ENCODE peak calls at places on chromosomes 6 and 20, in eight cellular contexts. One of them, this sample, is unnamed.

GRCh38 chr20:63496404-63497120 is 2.3 kb downstream of the EEF1A2 start:
- DNase-seq in thyroid gland: no peak
- DNase-seq in K562: no peak
- DNase-seq in testis: no peak
- DNase-seq in OCI-LY7: no peak
- DNase-seq in IMR-90: no peak
- DNase-seq in heart left ventricle: peak; percentile 52
- DNase-seq in adrenal gland: no peak
- DNase-seq in this sample: no peak

GRCh38 chr6:159023893-159024292 is 20.9 kb downstream of the TAGAP start:
- DNase-seq in adrenal gland: no peak
- DNase-seq in K562: no peak
- DNase-seq in OCI-LY7: no peak
- DNase-seq in IMR-90: no peak
- DNase-seq in thyroid gland: no peak
- DNase-seq in heart left ventricle: no peak
- DNase-seq in testis: no peak
- DNase-seq in this sample: no peak

GRCh38 chr6:32940656-32941411 is at the start of gene HLA-DMB:
- DNase-seq in adrenal gland: peak; percentile 74
- DNase-seq in thyroid gland: peak; percentile 65
- DNase-seq in OCI-LY7: peak; percentile 91
- DNase-seq in K562: peak; percentile 58
- DNase-seq in heart left ventricle: no peak
- DNase-seq in testis: peak; percentile 65
- DNase-seq in IMR-90: peak; percentile 73
- DNase-seq in this sample: peak; percentile 87

GRCh38 chr6:116969211-116969863 is 92.3 kb downstream of the RFX6 start:
- DNase-seq in adrenal gland: peak; percentile 20
- DNase-seq in heart left ventricle: no peak
- DNase-seq in OCI-LY7: peak; percentile 57
- DNase-seq in IMR-90: peak; percentile 50
- DNase-seq in K562: peak; percentile 59
- DNase-seq in testis: peak; percentile 21
- DNase-seq in thyroid gland: no peak
- DNase-seq in this sample: peak; percentile 64

GRCh38 chr20:61646453-61646852 is 394.4 kb downstream of the CDH4 start:
- DNase-seq in OCI-LY7: no peak
- DNase-seq in testis: no peak
- DNase-seq in heart left ventricle: peak; percentile 44
- DNase-seq in K562: no peak
- DNase-seq in adrenal gland: no peak
- DNase-seq in IMR-90: no peak
- DNase-seq in thyroid gland: no peak
- DNase-seq in this sample: no peak

GRCh38 chr6:74939309-74939708 is 266.5 kb downstream of the COL12A1 start:
- DNase-seq in IMR-90: no peak
- DNase-seq in testis: no peak
- DNase-seq in OCI-LY7: no peak
- DNase-seq in adrenal gland: no peak
- DNase-seq in thyroid gland: no peak
- DNase-seq in heart left ventricle: no peak
- DNase-seq in K562: no peak
- DNase-seq in this sample: peak; percentile 13

GRCh38 chr6:90000864-90001731 is 106.8 kb downstream of the GJA10 start:
- DNase-seq in K562: peak; percentile 13
- DNase-seq in adrenal gland: no peak
- DNase-seq in OCI-LY7: no peak
- DNase-seq in testis: no peak
- DNase-seq in IMR-90: peak; percentile 31
- DNase-seq in thyroid gland: no peak
- DNase-seq in heart left ventricle: no peak
- DNase-seq in this sample: no peak

GRCh38 chr6:56430629-56431600 is 183.5 kb upstream of the COL21A1 start:
- DNase-seq in adrenal gland: no peak
- DNase-seq in OCI-LY7: no peak
- DNase-seq in K562: no peak
- DNase-seq in thyroid gland: no peak
- DNase-seq in heart left ventricle: no peak
- DNase-seq in IMR-90: no peak
- DNase-seq in testis: peak; percentile 16
- DNase-seq in this sample: no peak

GRCh38 chr6:4308354-4308753 is 173.0 kb upstream of the ECI2 start:
- DNase-seq in OCI-LY7: no peak
- DNase-seq in heart left ventricle: no peak
- DNase-seq in K562: no peak
- DNase-seq in testis: no peak
- DNase-seq in adrenal gland: no peak
- DNase-seq in IMR-90: peak; percentile 36
- DNase-seq in thyroid gland: no peak
- DNase-seq in this sample: no peak

GRCh38 chr6:157804448-157805327 is 18.4 kb upstream of the SNX9 start:
- DNase-seq in IMR-90: peak; percentile 41
- DNase-seq in adrenal gland: no peak
- DNase-seq in heart left ventricle: no peak
- DNase-seq in K562: peak; percentile 66
- DNase-seq in testis: no peak
- DNase-seq in thyroid gland: no peak
- DNase-seq in OCI-LY7: no peak
- DNase-seq in this sample: no peak

GRCh38 chr6:17865798-17866725 is 121.4 kb downstream of the KIF13A start:
- DNase-seq in K562: no peak
- DNase-seq in thyroid gland: peak; percentile 66
- DNase-seq in OCI-LY7: no peak
- DNase-seq in heart left ventricle: peak; percentile 66
- DNase-seq in IMR-90: peak; percentile 95
- DNase-seq in testis: no peak
- DNase-seq in adrenal gland: peak; percentile 96
- DNase-seq in this sample: no peak

GRCh38 chr6:16206595-16207037 is 31.8 kb upstream of the GMPR start:
- DNase-seq in heart left ventricle: no peak
- DNase-seq in K562: peak; percentile 84
- DNase-seq in adrenal gland: peak; percentile 70
- DNase-seq in OCI-LY7: peak; percentile 75
- DNase-seq in thyroid gland: peak; percentile 66
- DNase-seq in IMR-90: peak; percentile 87
- DNase-seq in testis: peak; percentile 83
- DNase-seq in this sample: peak; percentile 67

GRCh38 chr20:36676701-36677421 is 30.9 kb upstream of the SLA2 start:
- DNase-seq in thyroid gland: no peak
- DNase-seq in testis: peak; percentile 67
- DNase-seq in OCI-LY7: no peak
- DNase-seq in K562: no peak
- DNase-seq in heart left ventricle: no peak
- DNase-seq in adrenal gland: no peak
- DNase-seq in IMR-90: no peak
- DNase-seq in this sample: peak; percentile 94

GRCh38 chr20:64006902-64007301 is 26.0 kb downstream of the PRPF6 start:
- DNase-seq in heart left ventricle: peak; percentile 29
- DNase-seq in adrenal gland: no peak
- DNase-seq in testis: no peak
- DNase-seq in IMR-90: no peak
- DNase-seq in thyroid gland: no peak
- DNase-seq in K562: no peak
- DNase-seq in OCI-LY7: no peak
- DNase-seq in this sample: no peak

GRCh38 chr20:7146552-7147219 is 379.2 kb downstream of the BMP2 start:
- DNase-seq in IMR-90: no peak
- DNase-seq in heart left ventricle: no peak
- DNase-seq in OCI-LY7: no peak
- DNase-seq in adrenal gland: no peak
- DNase-seq in thyroid gland: no peak
- DNase-seq in K562: no peak
- DNase-seq in testis: no peak
- DNase-seq in this sample: no peak

GRCh38 chr20:36234771-36235320 is 1.4 kb upstream of the AAR2 start:
- DNase-seq in thyroid gland: no peak
- DNase-seq in adrenal gland: peak; percentile 12
- DNase-seq in testis: no peak
- DNase-seq in K562: peak; percentile 24
- DNase-seq in heart left ventricle: no peak
- DNase-seq in OCI-LY7: no peak
- DNase-seq in IMR-90: no peak
- DNase-seq in this sample: no peak

GRCh38 chr6:108575905-108576494 is 15.3 kb downstream of the FOXO3 start:
- DNase-seq in thyroid gland: no peak
- DNase-seq in testis: no peak
- DNase-seq in K562: peak; percentile 72
- DNase-seq in OCI-LY7: no peak
- DNase-seq in adrenal gland: no peak
- DNase-seq in IMR-90: no peak
- DNase-seq in heart left ventricle: no peak
- DNase-seq in this sample: no peak

GRCh38 chr6:153790048-153790447 is 249.0 kb upstream of the OPRM1 start:
- DNase-seq in heart left ventricle: no peak
- DNase-seq in adrenal gland: peak; percentile 16
- DNase-seq in K562: no peak
- DNase-seq in OCI-LY7: no peak
- DNase-seq in testis: no peak
- DNase-seq in thyroid gland: no peak
- DNase-seq in IMR-90: peak; percentile 13
- DNase-seq in this sample: no peak

GRCh38 chr6:111642463-111643158 is 36.9 kb upstream of the TRAF3IP2 start:
- DNase-seq in testis: peak; percentile 70
- DNase-seq in adrenal gland: peak; percentile 75
- DNase-seq in heart left ventricle: no peak
- DNase-seq in OCI-LY7: peak; percentile 51
- DNase-seq in thyroid gland: peak; percentile 56
- DNase-seq in K562: peak; percentile 58
- DNase-seq in IMR-90: peak; percentile 66
- DNase-seq in this sample: no peak

DNA sequence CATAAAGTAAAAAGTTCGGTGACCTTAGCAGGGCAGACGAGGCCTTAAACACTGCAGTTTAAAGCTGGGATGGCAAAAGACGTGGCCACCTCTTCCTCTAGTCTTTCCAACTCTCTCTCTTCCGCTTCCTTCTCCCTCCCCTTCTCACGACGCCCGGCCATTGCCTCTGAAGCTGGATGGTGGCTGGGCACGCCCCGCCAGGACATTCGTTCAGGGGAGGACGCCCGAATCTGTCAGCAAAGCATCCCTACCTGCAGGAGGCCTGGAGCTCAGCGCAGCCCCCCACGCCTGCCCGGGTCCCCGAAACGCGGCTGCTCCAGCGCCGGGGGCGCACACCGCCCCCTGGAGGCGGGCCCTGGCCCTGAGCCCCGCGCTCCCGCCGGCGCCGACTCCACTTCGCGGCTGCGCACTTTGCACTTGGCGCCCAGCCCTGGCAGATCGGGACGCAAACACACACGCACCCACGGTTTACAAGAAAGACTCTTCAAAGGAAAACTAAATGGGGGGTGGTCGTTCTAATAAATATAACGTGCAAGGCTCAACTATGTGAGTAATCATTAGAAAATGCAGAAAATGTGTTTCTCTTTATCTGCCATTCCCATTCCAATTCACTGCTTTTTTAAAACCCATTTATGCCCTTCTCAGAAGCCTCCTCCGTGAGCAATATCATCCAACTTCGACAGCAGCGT is 54.7 kb upstream of the FOXC1 start:
- DNase-seq in testis: peak; percentile 81
- DNase-seq in thyroid gland: peak; percentile 69
- DNase-seq in IMR-90: peak; percentile 32
- DNase-seq in heart left ventricle: peak; percentile 89
- DNase-seq in OCI-LY7: no peak
- DNase-seq in K562: no peak
- DNase-seq in adrenal gland: peak; percentile 38
- DNase-seq in this sample: peak; percentile 78
- TF ChIP-seq CTCF in testis: peak; percentile 78
- TF ChIP-seq CTCF in thyroid gland: peak; percentile 77
- TF ChIP-seq CTCF in IMR-90: peak; percentile 70
- TF ChIP-seq CTCF in heart left ventricle: peak; percentile 77
- TF ChIP-seq CTCF in OCI-LY7: peak; percentile 35
- TF ChIP-seq CTCF in K562: peak; percentile 6
- TF ChIP-seq CTCF in adrenal gland: peak; percentile 57
- TF ChIP-seq CTCF in this sample: peak; percentile 81

DNA sequence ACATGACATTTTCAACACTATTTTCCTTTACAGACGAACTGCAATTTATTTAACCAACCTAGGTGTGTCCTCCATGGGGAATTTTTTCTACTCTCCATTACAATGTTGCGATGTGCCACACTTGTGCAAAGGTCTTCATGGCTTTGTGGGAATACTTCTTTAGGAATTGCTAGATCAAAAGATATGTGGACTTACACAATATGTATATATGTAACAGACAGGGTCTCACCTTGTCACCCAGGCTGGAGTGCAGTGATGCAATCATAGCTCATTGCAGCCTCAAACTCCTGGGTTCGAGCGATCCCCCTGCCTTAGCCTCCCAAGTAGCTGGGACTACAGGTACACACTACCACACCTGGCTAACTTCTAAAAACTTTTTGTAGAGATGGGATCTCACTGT is 23.6 kb downstream of the RMND1 start:
- DNase-seq in OCI-LY7: no peak
- DNase-seq in testis: no peak
- DNase-seq in adrenal gland: no peak
- DNase-seq in thyroid gland: no peak
- DNase-seq in heart left ventricle: no peak
- DNase-seq in K562: no peak
- DNase-seq in IMR-90: no peak
- DNase-seq in this sample: no peak
- H3K4me3 ChIP-seq in OCI-LY7: no peak overlapping the region
- H3K4me3 ChIP-seq in testis: no peak overlapping the region
- H3K4me3 ChIP-seq in adrenal gland: no peak overlapping the region
- H3K4me3 ChIP-seq in thyroid gland: no peak overlapping the region
- H3K4me3 ChIP-seq in heart left ventricle: no peak overlapping the region
- H3K4me3 ChIP-seq in K562: no peak overlapping the region
- H3K4me3 ChIP-seq in IMR-90: no peak overlapping the region
- H3K4me3 ChIP-seq in this sample: no peak overlapping the region

GRCh38 chr6:107491791-107492674 is 2.1 kb downstream of the SOBP start:
- DNase-seq in IMR-90: peak; percentile 56
- DNase-seq in OCI-LY7: no peak
- DNase-seq in adrenal gland: peak; percentile 42
- DNase-seq in testis: peak; percentile 67
- DNase-seq in K562: no peak
- DNase-seq in thyroid gland: no peak
- DNase-seq in heart left ventricle: peak; percentile 73
- DNase-seq in this sample: no peak
- H3K27ac ChIP-seq in IMR-90: no peak overlapping the region
- H3K27ac ChIP-seq in OCI-LY7: peak overlapping the region; percentile 68
- H3K27ac ChIP-seq in adrenal gland: no peak overlapping the region
- H3K27ac ChIP-seq in testis: peak overlapping the region; percentile 72
- H3K27ac ChIP-seq in K562: no peak overlapping the region
- H3K27ac ChIP-seq in thyroid gland: no peak overlapping the region
- H3K27ac ChIP-seq in heart left ventricle: peak overlapping the region; percentile 72
- H3K27ac ChIP-seq in this sample: no peak overlapping the region

DNA sequence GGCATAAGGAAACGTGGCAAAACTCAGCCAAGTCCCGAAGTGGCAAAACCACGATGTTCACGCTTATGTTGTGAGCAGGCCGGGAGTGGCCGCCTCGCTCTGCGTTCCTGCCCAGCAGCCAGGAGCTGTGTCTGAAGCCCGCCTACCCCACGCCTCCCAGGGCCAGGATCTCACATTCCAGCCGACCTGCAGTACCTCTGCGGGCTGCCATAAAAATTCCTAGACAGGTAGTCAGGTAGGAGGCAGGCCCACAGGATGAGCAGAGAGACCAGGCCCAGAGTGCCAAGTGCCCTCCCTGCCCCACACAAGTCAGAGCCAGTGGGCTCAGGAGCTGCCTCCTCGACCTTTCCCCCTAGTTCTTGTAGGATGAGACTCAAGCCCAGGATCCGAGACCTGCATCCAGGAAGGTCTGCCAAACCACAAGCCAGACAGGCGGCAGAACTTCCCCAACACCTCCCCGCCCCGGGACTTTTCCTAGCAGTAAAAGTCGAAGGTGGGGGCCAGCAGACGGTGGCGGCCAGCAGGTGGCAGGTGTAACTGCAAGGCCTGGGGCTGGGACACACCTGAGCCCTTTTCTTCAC is 16.7 kb downstream of the PMEPA1 start:
- DNase-seq in adrenal gland: no peak
- DNase-seq in testis: no peak
- DNase-seq in heart left ventricle: no peak
- DNase-seq in thyroid gland: peak; percentile 26
- DNase-seq in K562: no peak
- DNase-seq in OCI-LY7: peak; percentile 35
- DNase-seq in IMR-90: no peak
- DNase-seq in this sample: no peak
- TF ChIP-seq CTCF in adrenal gland: no peak
- TF ChIP-seq CTCF in testis: no peak
- TF ChIP-seq CTCF in heart left ventricle: no peak
- TF ChIP-seq CTCF in thyroid gland: no peak
- TF ChIP-seq CTCF in K562: peak; percentile 16
- TF ChIP-seq CTCF in OCI-LY7: peak; percentile 74
- TF ChIP-seq CTCF in IMR-90: no peak
- TF ChIP-seq CTCF in this sample: peak; percentile 9

This sample was measured in neural progenitor cell.